ENCODE peak calls at places on chromosomes 5 and 9, in four cellular contexts. L is NAMALWA, N is AG08395, Z is left ventricle myocardium inferior. W is an unnamed sample.

GRCh38 chr9:125106285-125106893 is 36.9 kb downstream of the SCAI start:
- DNase-seq in L (no peak), N (peak), Z (no peak), W (no peak)

GRCh38 chr5:91486638-91487037 is 103.5 kb upstream of the ARRDC3 start:
- DNase-seq in L (no peak), N (no peak), Z (no peak), W (no peak)

GRCh38 chr9:137828527-137829259 is 48.9 kb upstream of the CACNA1B start:
- DNase-seq in L (no peak), N (peak), Z (no peak), W (no peak)

GRCh38 chr9:115220339-115221009 is 102.5 kb upstream of the TNC start:
- DNase-seq in L (no peak), N (no peak), Z (no peak), W (no peak)

GRCh38 chr9:79501546-79501945 is 70.2 kb upstream of the TLE4 start:
- DNase-seq in L (no peak), N (no peak), Z (no peak), W (no peak)

GRCh38 chr5:81753429-81753828 is 2.5 kb upstream of the SSBP2 start:
- DNase-seq in L (no peak), N (no peak), Z (no peak), W (no peak)

GRCh38 chr9:18325337-18326011 is 148.5 kb upstream of the ADAMTSL1 start:
- DNase-seq in L (no peak), N (no peak), Z (no peak), W (no peak)

GRCh38 chr9:76562511-76562911 is 103.5 kb downstream of the GCNT1 start:
- DNase-seq in L (no peak), N (peak), Z (no peak), W (no peak)

GRCh38 chr5:142356716-142357468 is 32.1 kb upstream of the SPRY4 start:
- DNase-seq in L (peak), N (peak), Z (peak), W (peak)

GRCh38 chr9:17531642-17532254 is 47.1 kb upstream of the SH3GL2 start:
- DNase-seq in L (peak), N (peak), Z (no peak), W (peak)

GRCh38 chr5:146607663-146608315 is 91.8 kb upstream of the GPR151 start:
- DNase-seq in L (no peak), N (no peak), Z (no peak), W (no peak)

GRCh38 chr5:97547999-97548797 is 365.2 kb upstream of the RIOK2 start:
- DNase-seq in L (peak), N (no peak), Z (no peak), W (no peak)

GRCh38 chr5:107274576-107274975 is 396.2 kb downstream of the EFNA5 start:
- DNase-seq in L (no peak), N (peak), Z (no peak), W (no peak)

GRCh38 chr9:137194909-137195308 is 5.6 kb downstream of the TPRN start:
- DNase-seq in L (no peak), N (no peak), Z (no peak), W (no peak)

W was measured in left cardiac atrium.